ENCODE peak calls at places on chromosomes 5 and 9, in ten cellular contexts. Z, F, K, M, I, T, J, L, Y and U are unnamed samples.

GRCh38 chr5:177332896-177333260 is 18.6 kb downstream of the LMAN2 start:
- DNase-seq in Z (no peak), F (no peak), K (no peak), M (no peak), I (no peak), T (no peak), J (no peak), L (no peak), Y (no peak), U (no peak)

GRCh38 chr5:82849885-82850284 is 227.3 kb downstream of the TMEM167A start:
- DNase-seq in Z (no peak), F (peak; percentile 64), K (no peak), M (no peak), I (no peak), T (no peak), J (no peak), L (no peak), Y (no peak), U (no peak)

GRCh38 chr9:69412741-69413150 is 87.7 kb downstream of the ENTREP1 start:
- DNase-seq in Z (no peak), F (peak; percentile 93), K (no peak), M (peak; percentile 68), I (peak; percentile 69), T (peak; percentile 34), J (peak; percentile 66), L (no peak), Y (peak; percentile 78), U (peak; percentile 43)

GRCh38 chr5:1547236-1547635 is 23.5 kb upstream of the LPCAT1 start:
- DNase-seq in Z (no peak), F (no peak), K (no peak), M (no peak), I (no peak), T (no peak), J (no peak), L (no peak), Y (no peak), U (no peak)

GRCh38 chr5:59095480-59095879 is 512.6 kb downstream of the RAB3C start:
- DNase-seq in Z (no peak), F (no peak), K (no peak), M (no peak), I (peak; percentile 91), T (no peak), J (no peak), L (no peak), Y (no peak), U (no peak)

GRCh38 chr5:75059887-75060286 is 7.5 kb upstream of the GCNT4 start:
- DNase-seq in Z (no peak), F (no peak), K (no peak), M (no peak), I (no peak), T (no peak), J (no peak), L (no peak), Y (no peak), U (no peak)

GRCh38 chr9:122058051-122058450 is 35.1 kb downstream of the TTLL11 start:
- DNase-seq in Z (no peak), F (no peak), K (no peak), M (no peak), I (no peak), T (no peak), J (no peak), L (no peak), Y (no peak), U (no peak)

GRCh38 chr9:109907400-109907799 is 127.4 kb downstream of the PALM2AKAP2 start:
- DNase-seq in Z (no peak), F (no peak), K (no peak), M (no peak), I (no peak), T (no peak), J (no peak), L (no peak), Y (no peak), U (no peak)

GRCh38 chr5:82387819-82388166 is 109.6 kb upstream of the RPS23 start:
- DNase-seq in Z (no peak), F (no peak), K (no peak), M (no peak), I (no peak), T (no peak), J (no peak), L (no peak), Y (no peak), U (no peak)

GRCh38 chr9:134895849-134896833 is 15.5 kb downstream of the FCN2 start:
- DNase-seq in Z (no peak), F (no peak), K (no peak), M (peak; percentile 55), I (peak; percentile 85), T (peak; percentile 79), J (peak; percentile 95), L (no peak), Y (no peak), U (peak; percentile 76)

GRCh38 chr5:141951341-141951781 is 6.6 kb downstream of the PCDH12 start:
- DNase-seq in Z (no peak), F (peak; percentile 79), K (no peak), M (peak; percentile 35), I (no peak), T (no peak), J (no peak), L (no peak), Y (peak; percentile 40), U (no peak)

GRCh38 chr5:66415208-66415607 is 181.0 kb upstream of the MAST4 start:
- DNase-seq in Z (no peak), F (no peak), K (no peak), M (no peak), I (no peak), T (no peak), J (no peak), L (no peak), Y (no peak), U (no peak)

GRCh38 chr5:136190904-136191303 is 2.1 kb downstream of the SMIM32 start:
- DNase-seq in Z (no peak), F (no peak), K (no peak), M (no peak), I (no peak), T (no peak), J (no peak), L (no peak), Y (no peak), U (no peak)

GRCh38 chr5:56003179-56003578 is 8.4 kb upstream of the IL6ST start:
- DNase-seq in Z (no peak), F (no peak), K (no peak), M (peak; percentile 56), I (peak; percentile 75), T (no peak), J (peak; percentile 84), L (no peak), Y (peak; percentile 55), U (peak; percentile 59)